ENCODE peak calls at places on chromosomes 7 and 10, in eight cellular contexts. One of them, this sample, is unnamed.
A peak's percentile ranks its signal among the peaks of the same experiment; 100 is the strongest.

GRCh38 chr10:21020545-21020944 is 123.4 kb upstream of the NEBL start:
- DNase-seq in sigmoid colon: no peak
- DNase-seq in prostate gland: no peak
- DNase-seq in HCT116: peak; percentile 19
- DNase-seq in vagina: no peak
- DNase-seq in transverse colon: peak; percentile 14
- DNase-seq in upper lobe of left lung: no peak
- DNase-seq in HepG2: peak; percentile 27
- DNase-seq in this sample: no peak

GRCh38 chr7:92754756-92755581 is 81.4 kb downstream of the CDK6 start:
- DNase-seq in sigmoid colon: no peak
- DNase-seq in prostate gland: no peak
- DNase-seq in HCT116: no peak
- DNase-seq in vagina: no peak
- DNase-seq in transverse colon: no peak
- DNase-seq in upper lobe of left lung: no peak
- DNase-seq in HepG2: no peak
- DNase-seq in this sample: no peak

GRCh38 chr7:1355568-1356340 is 103.5 kb downstream of the MICALL2 start:
- DNase-seq in sigmoid colon: peak; percentile 40
- DNase-seq in prostate gland: no peak
- DNase-seq in HCT116: no peak
- DNase-seq in vagina: no peak
- DNase-seq in transverse colon: peak; percentile 44
- DNase-seq in upper lobe of left lung: peak; percentile 69
- DNase-seq in HepG2: no peak
- DNase-seq in this sample: no peak

GRCh38 chr10:101656915-101657314 is 38.1 kb downstream of the FBXW4 start:
- DNase-seq in sigmoid colon: no peak
- DNase-seq in prostate gland: no peak
- DNase-seq in HCT116: no peak
- DNase-seq in vagina: no peak
- DNase-seq in transverse colon: no peak
- DNase-seq in upper lobe of left lung: no peak
- DNase-seq in HepG2: no peak
- DNase-seq in this sample: no peak

GRCh38 chr7:100865971-100866720 is 1.0 kb upstream of the TRIP6 start:
- DNase-seq in sigmoid colon: peak; percentile 95
- DNase-seq in prostate gland: peak; percentile 87
- DNase-seq in HCT116: peak; percentile 55
- DNase-seq in vagina: no peak
- DNase-seq in transverse colon: peak; percentile 86
- DNase-seq in upper lobe of left lung: peak; percentile 96
- DNase-seq in HepG2: no peak
- DNase-seq in this sample: peak; percentile 89

GRCh38 chr7:151838072-151838471 is 38.8 kb downstream of the PRKAG2 start:
- DNase-seq in sigmoid colon: no peak
- DNase-seq in prostate gland: no peak
- DNase-seq in HCT116: no peak
- DNase-seq in vagina: no peak
- DNase-seq in transverse colon: no peak
- DNase-seq in upper lobe of left lung: no peak
- DNase-seq in HepG2: no peak
- DNase-seq in this sample: no peak

GRCh38 chr7:13024323-13024722 is 336.9 kb downstream of the ARL4A start:
- DNase-seq in sigmoid colon: no peak
- DNase-seq in prostate gland: no peak
- DNase-seq in HCT116: no peak
- DNase-seq in vagina: no peak
- DNase-seq in transverse colon: no peak
- DNase-seq in upper lobe of left lung: no peak
- DNase-seq in HepG2: no peak
- DNase-seq in this sample: no peak

GRCh38 chr10:27794157-27794556 is 48.5 kb upstream of the MKX start:
- DNase-seq in sigmoid colon: no peak
- DNase-seq in prostate gland: no peak
- DNase-seq in HCT116: no peak
- DNase-seq in vagina: no peak
- DNase-seq in transverse colon: no peak
- DNase-seq in upper lobe of left lung: no peak
- DNase-seq in HepG2: no peak
- DNase-seq in this sample: no peak

GRCh38 chr10:68202965-68203358 is 29.0 kb downstream of the ATOH7 start:
- DNase-seq in sigmoid colon: no peak
- DNase-seq in prostate gland: no peak
- DNase-seq in HCT116: no peak
- DNase-seq in vagina: no peak
- DNase-seq in transverse colon: no peak
- DNase-seq in upper lobe of left lung: no peak
- DNase-seq in HepG2: no peak
- DNase-seq in this sample: no peak

GRCh38 chr10:42970451-42971250 is 106.2 kb upstream of the RET start:
- DNase-seq in sigmoid colon: peak; percentile 50
- DNase-seq in prostate gland: no peak
- DNase-seq in HCT116: no peak
- DNase-seq in vagina: no peak
- DNase-seq in transverse colon: no peak
- DNase-seq in upper lobe of left lung: no peak
- DNase-seq in HepG2: no peak
- DNase-seq in this sample: peak; percentile 8

GRCh38 chr10:84201244-84201606 is 6.9 kb downstream of the CDHR1 start:
- DNase-seq in sigmoid colon: peak; percentile 18
- DNase-seq in prostate gland: no peak
- DNase-seq in HCT116: no peak
- DNase-seq in vagina: no peak
- DNase-seq in transverse colon: no peak
- DNase-seq in upper lobe of left lung: no peak
- DNase-seq in HepG2: no peak
- DNase-seq in this sample: no peak

GRCh38 chr10:132078746-132079345 is 13.1 kb downstream of the JAKMIP3 start:
- DNase-seq in sigmoid colon: no peak
- DNase-seq in prostate gland: no peak
- DNase-seq in HCT116: no peak
- DNase-seq in vagina: no peak
- DNase-seq in transverse colon: no peak
- DNase-seq in upper lobe of left lung: peak; percentile 78
- DNase-seq in HepG2: no peak
- DNase-seq in this sample: peak; percentile 17

GRCh38 chr10:28935061-28935460 is 257.7 kb downstream of the BAMBI start:
- DNase-seq in sigmoid colon: no peak
- DNase-seq in prostate gland: no peak
- DNase-seq in HCT116: no peak
- DNase-seq in vagina: no peak
- DNase-seq in transverse colon: no peak
- DNase-seq in upper lobe of left lung: no peak
- DNase-seq in HepG2: no peak
- DNase-seq in this sample: no peak

GRCh38 chr10:79246209-79246581 is 101.1 kb upstream of the PPIF start:
- DNase-seq in sigmoid colon: peak; percentile 92
- DNase-seq in prostate gland: no peak
- DNase-seq in HCT116: no peak
- DNase-seq in vagina: no peak
- DNase-seq in transverse colon: no peak
- DNase-seq in upper lobe of left lung: peak; percentile 84
- DNase-seq in HepG2: no peak
- DNase-seq in this sample: peak; percentile 70

GRCh38 chr7:103344453-103345149 is at the start of gene DNAJC2:
- DNase-seq in sigmoid colon: peak; percentile 94
- DNase-seq in prostate gland: peak; percentile 82
- DNase-seq in HCT116: peak; percentile 90
- DNase-seq in vagina: peak; percentile 87
- DNase-seq in transverse colon: peak; percentile 90
- DNase-seq in upper lobe of left lung: peak; percentile 91
- DNase-seq in HepG2: peak; percentile 87
- DNase-seq in this sample: peak; percentile 81

GRCh38 chr7:116236020-116236630 is 25.8 kb downstream of the TES start:
- DNase-seq in sigmoid colon: no peak
- DNase-seq in prostate gland: peak; percentile 52
- DNase-seq in HCT116: no peak
- DNase-seq in vagina: no peak
- DNase-seq in transverse colon: peak; percentile 48
- DNase-seq in upper lobe of left lung: no peak
- DNase-seq in HepG2: peak; percentile 51
- DNase-seq in this sample: no peak

GRCh38 chr7:159102681-159103381 is 41.8 kb downstream of the VIPR2 start:
- DNase-seq in sigmoid colon: peak; percentile 40
- DNase-seq in prostate gland: no peak
- DNase-seq in HCT116: no peak
- DNase-seq in vagina: no peak
- DNase-seq in transverse colon: peak; percentile 3
- DNase-seq in upper lobe of left lung: peak; percentile 36
- DNase-seq in HepG2: no peak
- DNase-seq in this sample: peak; percentile 43

GRCh38 chr7:229184-229964 is 37.0 kb downstream of the FAM20C start:
- DNase-seq in sigmoid colon: peak; percentile 96
- DNase-seq in prostate gland: no peak
- DNase-seq in HCT116: no peak
- DNase-seq in vagina: peak; percentile 93
- DNase-seq in transverse colon: peak; percentile 67
- DNase-seq in upper lobe of left lung: peak; percentile 62
- DNase-seq in HepG2: no peak
- DNase-seq in this sample: peak; percentile 90
- TF ChIP-seq CTCF in sigmoid colon: no peak
- TF ChIP-seq CTCF in prostate gland: no peak
- TF ChIP-seq CTCF in HCT116: no peak
- TF ChIP-seq CTCF in vagina: no peak
- TF ChIP-seq CTCF in transverse colon: no peak
- TF ChIP-seq CTCF in upper lobe of left lung: no peak
- TF ChIP-seq CTCF in HepG2: no peak
- TF ChIP-seq CTCF in this sample: no peak

GRCh38 chr10:49187950-49188761 is at the start of gene TMEM273:
- DNase-seq in sigmoid colon: peak; percentile 85
- DNase-seq in prostate gland: no peak
- DNase-seq in HCT116: no peak
- DNase-seq in vagina: peak; percentile 87
- DNase-seq in transverse colon: peak; percentile 68
- DNase-seq in upper lobe of left lung: peak; percentile 69
- DNase-seq in HepG2: no peak
- DNase-seq in this sample: no peak
- TF ChIP-seq POLR2A in sigmoid colon: no peak
- TF ChIP-seq POLR2A in prostate gland: no peak
- TF ChIP-seq POLR2A in HCT116: no peak
- TF ChIP-seq POLR2A in vagina: peak; percentile 17
- TF ChIP-seq POLR2A in transverse colon: peak; percentile 44
- TF ChIP-seq POLR2A in upper lobe of left lung: no peak
- TF ChIP-seq POLR2A in HepG2: no peak
- TF ChIP-seq POLR2A in this sample: no peak

GRCh38 chr10:57884965-57885617 is 382.6 kb downstream of the IPMK start:
- DNase-seq in sigmoid colon: no peak
- DNase-seq in prostate gland: no peak
- DNase-seq in HCT116: no peak
- DNase-seq in vagina: no peak
- DNase-seq in transverse colon: no peak
- DNase-seq in upper lobe of left lung: no peak
- DNase-seq in HepG2: no peak
- DNase-seq in this sample: no peak
- TF ChIP-seq POLR2AphosphoS5 in sigmoid colon: no peak
- TF ChIP-seq POLR2AphosphoS5 in prostate gland: no peak
- TF ChIP-seq POLR2AphosphoS5 in HCT116: no peak
- TF ChIP-seq POLR2AphosphoS5 in vagina: no peak
- TF ChIP-seq POLR2AphosphoS5 in transverse colon: no peak
- TF ChIP-seq POLR2AphosphoS5 in upper lobe of left lung: no peak
- TF ChIP-seq POLR2AphosphoS5 in HepG2: no peak
- TF ChIP-seq POLR2AphosphoS5 in this sample: no peak

GRCh38 chr7:127535546-127536425 is 49.6 kb downstream of the GCC1 start:
- DNase-seq in sigmoid colon: no peak
- DNase-seq in prostate gland: no peak
- DNase-seq in HCT116: no peak
- DNase-seq in vagina: no peak
- DNase-seq in transverse colon: no peak
- DNase-seq in upper lobe of left lung: no peak
- DNase-seq in HepG2: no peak
- DNase-seq in this sample: no peak

GRCh38 chr7:127530148-127530547 is 55.2 kb downstream of the GCC1 start:
- DNase-seq in sigmoid colon: no peak
- DNase-seq in prostate gland: no peak
- DNase-seq in HCT116: no peak
- DNase-seq in vagina: no peak
- DNase-seq in transverse colon: no peak
- DNase-seq in upper lobe of left lung: no peak
- DNase-seq in HepG2: no peak
- DNase-seq in this sample: no peak

GRCh38 chr7:127534636-127535035 is 50.8 kb downstream of the GCC1 start:
- DNase-seq in sigmoid colon: no peak
- DNase-seq in prostate gland: no peak
- DNase-seq in HCT116: no peak
- DNase-seq in vagina: no peak
- DNase-seq in transverse colon: no peak
- DNase-seq in upper lobe of left lung: peak; percentile 3
- DNase-seq in HepG2: no peak
- DNase-seq in this sample: no peak

GRCh38 chr7:127532151-127532550 is 53.2 kb downstream of the GCC1 start:
- DNase-seq in sigmoid colon: no peak
- DNase-seq in prostate gland: no peak
- DNase-seq in HCT116: no peak
- DNase-seq in vagina: no peak
- DNase-seq in transverse colon: no peak
- DNase-seq in upper lobe of left lung: no peak
- DNase-seq in HepG2: no peak
- DNase-seq in this sample: no peak

GRCh38 chr7:127532736-127533135 is 52.7 kb downstream of the GCC1 start:
- DNase-seq in sigmoid colon: no peak
- DNase-seq in prostate gland: no peak
- DNase-seq in HCT116: no peak
- DNase-seq in vagina: no peak
- DNase-seq in transverse colon: no peak
- DNase-seq in upper lobe of left lung: no peak
- DNase-seq in HepG2: no peak
- DNase-seq in this sample: no peak
- TF ChIP-seq CTCF in sigmoid colon: no peak
- TF ChIP-seq CTCF in prostate gland: no peak
- TF ChIP-seq CTCF in HCT116: no peak
- TF ChIP-seq CTCF in vagina: no peak
- TF ChIP-seq CTCF in transverse colon: no peak
- TF ChIP-seq CTCF in upper lobe of left lung: no peak
- TF ChIP-seq CTCF in HepG2: no peak
- TF ChIP-seq CTCF in this sample: no peak

GRCh38 chr7:105014725-105015630 is 973 bp downstream of the KMT2E start:
- DNase-seq in sigmoid colon: peak; percentile 83
- DNase-seq in prostate gland: peak; percentile 60
- DNase-seq in HCT116: no peak
- DNase-seq in vagina: peak; percentile 91
- DNase-seq in transverse colon: peak; percentile 78
- DNase-seq in upper lobe of left lung: no peak
- DNase-seq in HepG2: peak; percentile 20
- DNase-seq in this sample: no peak
- TF ChIP-seq POLR2A in sigmoid colon: peak; percentile 84
- TF ChIP-seq POLR2A in prostate gland: peak; percentile 83
- TF ChIP-seq POLR2A in HCT116: no peak
- TF ChIP-seq POLR2A in vagina: peak; percentile 55
- TF ChIP-seq POLR2A in transverse colon: peak; percentile 79
- TF ChIP-seq POLR2A in upper lobe of left lung: peak; percentile 43
- TF ChIP-seq POLR2A in HepG2: peak; percentile 43
- TF ChIP-seq POLR2A in this sample: no peak